ENCODE peak calls at places on chromosomes 5 and 9, in six cellular contexts. W is breast epithelium, R is colonic mucosa, K is stomach, A is fibroblast of pulmonary artery, P is astrocyte of the spinal cord. Q is an unnamed sample.

GRCh38 chr9:93600504-93600903 is 24.1 kb downstream of the PHF2 start:
- DNase-seq in P (no peak), K (no peak), W (no peak), R (peak), A (no peak), Q (no peak)

GRCh38 chr5:178624626-178625546 is 2.0 kb downstream of the CLK4 start:
- DNase-seq in A (no peak), P (no peak), K (no peak), W (no peak), R (no peak), Q (no peak)

GRCh38 chr9:112042769-112043168 is 132.3 kb downstream of the SUSD1 start:
- DNase-seq in K (no peak), W (no peak), A (no peak), R (no peak), P (no peak), Q (no peak)

GRCh38 chr5:148864113-148864841 is 37.9 kb downstream of the ADRB2 start:
- DNase-seq in P (no peak), R (no peak), A (peak), W (no peak), K (no peak), Q (no peak)

GRCh38 chr5:2532809-2533208 is 218.7 kb downstream of the IRX2 start:
- DNase-seq in W (no peak), K (no peak), A (no peak), R (no peak), P (no peak), Q (no peak)

GRCh38 chr9:136062657-136063439 is 32.2 kb downstream of the NACC2 start:
- DNase-seq in W (peak), R (no peak), P (no peak), K (no peak), A (no peak), Q (no peak)

GRCh38 chr9:122383992-122384461 is 13.2 kb downstream of the PTGS1 start:
- DNase-seq in P (no peak), R (no peak), K (no peak), A (peak), W (no peak), Q (no peak)

GRCh38 chr9:100589582-100589981 is 11.7 kb downstream of the CAVIN4 start:
- DNase-seq in W (no peak), K (no peak), P (peak), R (no peak), A (peak), Q (no peak)

GRCh38 chr9:125405938-125406811 is 144.5 kb downstream of the GAPVD1 start:
- DNase-seq in W (no peak), A (peak), K (no peak), P (no peak), R (no peak), Q (no peak)

GRCh38 chr5:98299435-98299834 is 474.0 kb upstream of the RGMB start:
- DNase-seq in P (no peak), A (no peak), R (no peak), K (no peak), W (no peak), Q (no peak)

GRCh38 chr5:150624334-150625163 is 15.9 kb upstream of the SYNPO start:
- DNase-seq in R (no peak), K (no peak), A (no peak), P (no peak), W (no peak), Q (no peak)

GRCh38 chr5:151483176-151483575 is 35.8 kb downstream of the SLC36A1 start:
- DNase-seq in R (no peak), P (no peak), W (no peak), K (no peak), A (no peak), Q (peak)

GRCh38 chr9:113737414-113738271 is 138.5 kb upstream of the ZNF618 start:
- DNase-seq in K (peak), A (peak), W (no peak), P (peak), R (peak), Q (no peak)

GRCh38 chr9:37989632-37990155 is 79.3 kb downstream of the SHB start:
- DNase-seq in A (no peak), R (no peak), K (no peak), P (no peak), W (no peak), Q (no peak)
- H3K4me3 ChIP-seq in A (no peak), R (no peak), K (no peak), P (no peak), W (no peak), Q (no peak)

DNA sequence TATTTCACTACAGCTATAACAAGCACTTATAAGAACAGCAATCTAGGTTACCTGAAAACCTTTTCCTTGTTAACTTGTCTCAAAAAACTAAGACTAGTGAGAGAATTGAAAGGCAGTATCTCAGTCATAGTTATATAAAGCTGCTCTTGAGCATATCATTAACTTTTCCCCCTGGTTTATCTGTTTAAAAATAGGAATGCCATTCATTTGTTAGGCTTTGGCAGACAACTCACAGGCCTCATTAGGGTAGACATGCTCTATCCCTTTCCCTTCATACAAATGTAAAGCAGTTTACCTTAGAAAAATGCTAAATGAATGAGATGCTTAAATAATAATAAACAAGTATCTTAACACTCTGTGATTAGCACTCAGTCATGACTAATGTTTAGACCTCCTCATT is 1579.0 kb upstream of the WWC1 start:
- DNase-seq in R (no peak), K (no peak), A (no peak), W (no peak), P (no peak), Q (no peak)
- H3K4me3 ChIP-seq in R (no peak), K (no peak), A (no peak), W (no peak), P (no peak), Q (no peak)

DNA sequence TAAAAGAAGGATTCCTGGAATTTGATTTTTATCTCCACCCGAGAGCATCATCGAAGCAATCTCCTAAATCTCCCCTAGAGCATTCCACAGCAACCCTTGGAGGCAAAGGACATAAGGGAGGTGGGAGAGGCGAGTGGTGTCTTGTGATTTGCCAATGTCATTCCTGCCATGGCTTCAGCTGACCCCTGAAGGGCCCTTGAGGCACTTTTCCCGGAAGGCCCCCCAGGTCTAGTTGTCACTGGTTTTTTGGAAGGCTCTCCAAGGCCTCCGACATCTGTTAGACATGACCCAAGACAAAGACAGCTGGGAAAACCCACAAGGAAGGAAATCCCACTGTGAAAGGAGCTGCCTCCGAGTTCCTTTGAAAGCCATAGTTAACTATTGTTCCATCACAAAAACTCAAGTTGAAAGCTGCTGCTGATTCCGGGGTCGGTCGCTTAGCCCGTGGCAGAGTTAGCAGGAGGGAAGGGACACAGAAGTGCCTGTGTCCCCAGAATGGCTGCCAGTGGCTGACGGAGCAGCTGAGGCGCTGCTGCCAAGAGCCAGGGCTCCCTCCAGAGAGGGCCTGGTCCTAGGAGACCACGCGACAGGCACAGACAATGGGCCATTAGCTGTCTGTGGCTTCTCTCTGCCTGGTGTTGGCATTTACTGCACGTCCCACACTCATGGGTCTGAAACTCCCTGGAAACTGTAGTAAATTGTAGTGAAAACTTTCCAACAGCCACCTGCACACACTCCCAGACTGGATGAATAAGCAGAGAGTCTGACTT is 24.4 kb upstream of the TRIO start:
- DNase-seq in P (no peak), W (no peak), R (no peak), A (no peak), K (no peak), Q (no peak)
- H3K4me3 ChIP-seq in P (no peak), W (no peak), R (no peak), A (no peak), K (no peak), Q (no peak)

GRCh38 chr5:35229076-35230042 is 928 bp downstream of the PRLR start:
- DNase-seq in P (no peak), R (peak), W (no peak), A (no peak), K (peak), Q (no peak)
- H3K4me3 ChIP-seq in P (peak), R (peak), W (peak), A (peak), K (peak), Q (peak)

GRCh38 chr9:99114846-99115500 is 10.1 kb downstream of the TGFBR1 start:
- DNase-seq in P (no peak), K (no peak), W (no peak), R (no peak), A (no peak), Q (no peak)
- H3K4me3 ChIP-seq in P (no peak), K (no peak), W (no peak), R (no peak), A (no peak), Q (no peak)

DNA sequence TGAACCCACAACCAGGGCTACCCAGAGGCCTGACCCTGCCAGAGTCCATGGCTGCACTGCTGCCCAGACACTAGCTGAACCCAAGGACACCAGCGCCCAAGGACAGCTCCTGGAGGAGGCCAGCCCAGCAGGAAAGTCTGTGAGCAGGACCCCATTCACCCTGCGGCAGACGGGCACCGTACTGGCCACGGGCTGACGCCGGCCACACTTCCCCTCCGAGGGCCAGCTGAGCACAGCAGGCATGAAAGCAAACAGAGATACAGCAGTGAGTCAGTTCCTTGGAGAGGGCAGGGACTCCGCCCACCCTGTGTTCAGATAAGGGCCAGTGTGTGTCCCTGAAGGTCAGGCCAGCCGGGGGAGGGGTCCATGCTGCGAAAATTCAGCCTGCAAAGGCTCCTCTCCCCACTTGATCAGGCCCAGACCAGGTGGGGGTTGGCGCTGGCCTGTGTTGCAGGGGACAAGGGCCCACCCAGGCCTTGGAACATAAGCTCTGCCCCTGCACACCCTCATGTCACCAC is 3.2 kb downstream of the RNF208 start:
- DNase-seq in P (peak), R (peak), W (no peak), K (peak), A (peak), Q (no peak)
- H3K4me3 ChIP-seq in P (no peak), R (no peak), W (no peak), K (peak), A (no peak), Q (no peak)

DNA sequence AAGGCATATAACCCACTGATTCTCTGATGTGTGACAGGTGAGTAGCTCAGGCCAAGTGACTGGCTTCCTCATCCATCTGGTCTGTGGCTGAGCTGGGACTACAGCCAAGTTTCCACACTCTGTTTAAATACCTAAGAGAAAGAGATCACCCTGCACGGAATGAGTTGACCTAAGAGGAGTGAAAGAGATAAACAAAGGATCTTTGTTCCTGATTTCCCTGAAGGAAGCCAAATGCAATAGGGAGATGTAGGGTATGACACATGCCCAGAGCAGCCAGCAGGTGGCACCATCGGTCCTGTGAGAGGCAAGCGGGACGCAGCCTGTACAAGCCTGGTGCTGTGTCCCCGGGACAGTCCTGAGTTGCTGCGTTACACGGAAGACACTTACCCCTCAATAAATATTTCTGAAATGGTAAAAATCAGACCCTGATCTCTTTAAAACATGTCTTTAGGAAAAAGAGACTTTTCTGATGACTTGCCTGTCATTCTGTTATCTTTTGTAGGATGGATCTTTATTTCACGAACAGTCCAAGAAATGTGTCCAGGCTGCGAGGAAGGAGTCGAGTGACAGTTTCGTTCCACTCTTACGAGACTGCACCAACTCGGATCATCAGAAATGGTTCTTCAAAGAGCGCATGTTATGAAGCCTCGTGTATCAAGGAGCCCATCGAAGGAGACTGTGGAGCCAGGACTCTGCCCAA is 41.1 kb downstream of the GALNT12 start:
- DNase-seq in A (peak), R (peak), W (peak), P (peak), K (peak), Q (peak)
- H3K4me3 ChIP-seq in A (peak), R (no peak), W (peak), P (peak), K (peak), Q (peak)

DNA sequence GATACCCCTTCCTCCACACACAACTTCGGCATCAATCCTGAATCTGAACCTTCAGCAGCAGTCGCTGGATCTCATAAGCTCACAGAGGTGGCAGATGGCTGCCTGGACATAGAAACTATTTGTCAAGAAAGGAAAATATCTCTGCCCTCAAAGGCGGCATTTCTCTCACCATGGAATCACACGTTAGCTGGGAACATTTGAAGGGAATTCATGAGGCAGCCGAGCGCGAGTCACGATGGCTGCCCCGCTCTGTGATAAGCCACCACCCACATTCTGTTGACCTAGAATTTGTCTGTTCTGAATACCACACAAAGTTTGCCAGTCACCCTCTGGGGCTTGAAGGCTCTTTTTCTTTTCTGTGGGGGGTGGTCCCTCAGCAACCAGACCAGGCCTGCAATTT is 157.9 kb downstream of the FSTL4 start:
- DNase-seq in W (no peak), K (no peak), A (no peak), P (no peak), R (no peak), Q (no peak)
- H3K4me3 ChIP-seq in W (no peak), K (no peak), A (no peak), P (no peak), R (no peak), Q (no peak)

DNA sequence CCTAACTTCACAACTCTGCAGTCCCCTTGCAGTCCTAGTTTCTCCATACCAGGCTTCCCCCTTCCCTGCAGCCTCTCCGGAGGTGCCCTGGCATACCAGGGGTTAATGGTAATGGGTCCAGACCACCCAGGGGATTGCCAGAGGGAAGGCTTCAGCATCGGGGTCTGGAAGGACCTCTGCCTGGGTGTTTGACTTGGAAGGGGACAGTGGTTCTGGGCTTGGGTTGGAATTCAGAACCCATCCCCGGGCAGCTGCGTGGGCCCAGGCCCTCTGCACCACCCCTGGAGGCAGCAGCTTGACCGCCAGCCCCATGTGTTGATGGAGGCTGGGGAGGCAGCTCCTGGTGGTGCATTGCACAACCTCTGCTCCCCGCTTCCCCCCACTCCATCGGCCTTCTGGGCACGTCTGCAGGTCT is 1.3 kb downstream of the NCS1 start:
- DNase-seq in W (no peak), P (no peak), A (peak), R (no peak), K (no peak), Q (no peak)
- H3K4me3 ChIP-seq in W (peak), P (peak), A (peak), R (peak), K (peak), Q (peak)

Q was measured in skeletal muscle cell.